ENCODE peak calls at places on chromosome 17, in six cellular contexts. I is esophagus squamous epithelium, D is HepG2, H is tibial nerve, S is stomach, T is heart left ventricle. K is an unnamed sample. For H3K36me3 and H3K9me3, the result is how much of the 10 kb centered on the place peaks cover.

GRCh38 chr17:5422505-5422904 is 2.5 kb downstream of the RPAIN start:
- DNase-seq in T (no peak), I (no peak), S (no peak), D (peak), H (no peak), K (no peak)

GRCh38 chr17:15342460-15342859 is 1.1 kb upstream of the TEKT3 start:
- DNase-seq in D (no peak), S (no peak), H (no peak), T (no peak), I (no peak), K (no peak)

GRCh38 chr17:51435641-51436091 is 175.3 kb downstream of the UTP18 start:
- DNase-seq in H (peak), S (peak), D (peak), I (no peak), T (no peak), K (no peak)

GRCh38 chr17:63483655-63484575 is 7.1 kb downstream of the ACE start:
- DNase-seq in S (no peak), I (no peak), T (no peak), H (no peak), D (no peak), K (no peak)

GRCh38 chr17:9331512-9332163 is 244.0 kb downstream of the STX8 start:
- DNase-seq in S (no peak), T (no peak), I (no peak), D (no peak), H (no peak), K (no peak)

GRCh38 chr17:62038248-62038647 is 26.8 kb downstream of the MED13 start:
- DNase-seq in S (no peak), T (no peak), D (no peak), I (no peak), H (no peak), K (no peak)

GRCh38 chr17:20989991-20990855 is 52.6 kb downstream of the USP22 start:
- DNase-seq in S (no peak), I (no peak), H (no peak), D (peak), T (no peak), K (no peak)

GRCh38 chr17:40432864-40433528 is 10.3 kb upstream of the IGFBP4 start:
- DNase-seq in H (no peak), I (no peak), D (no peak), T (peak), S (peak), K (peak)

GRCh38 chr17:46772013-46772878 is 46.2 kb downstream of the WNT3 start:
- DNase-seq in D (peak), T (peak), H (no peak), S (peak), I (no peak), K (no peak)

GRCh38 chr17:36731806-36732205 is 130.4 kb downstream of the MRM1 start:
- DNase-seq in I (no peak), D (no peak), T (no peak), S (no peak), H (no peak), K (no peak)

GRCh38 chr17:61713035-61713434 is 122.0 kb upstream of the NACA2 start:
- DNase-seq in T (no peak), H (no peak), S (no peak), I (no peak), D (no peak), K (no peak)

GRCh38 chr17:45394001-45394912 is 38.4 kb downstream of the ARHGAP27 start:
- DNase-seq in S (no peak), D (no peak), T (no peak), H (no peak), I (no peak), K (no peak)

GRCh38 chr17:48311324-48311723 is 118.7 kb downstream of the SKAP1 start:
- DNase-seq in H (no peak), T (no peak), I (no peak), D (no peak), S (no peak), K (no peak)

GRCh38 chr17:67582632-67583230 is 135.0 kb upstream of the NOL11 start:
- DNase-seq in H (no peak), T (no peak), D (no peak), I (no peak), S (peak), K (peak)

GRCh38 chr17:34537445-34537844 is 41.9 kb upstream of the TMEM132E start:
- DNase-seq in D (no peak), I (no peak), S (no peak), T (no peak), H (no peak), K (no peak)

GRCh38 chr17:49834118-49834743 is 13.6 kb downstream of the TAC4 start:
- DNase-seq in H (no peak), T (no peak), S (no peak), D (no peak), I (no peak), K (no peak)

GRCh38 chr17:72619976-72620650 is 472.4 kb downstream of the SLC39A11 start:
- DNase-seq in T (no peak), D (peak), S (no peak), H (no peak), I (no peak), K (no peak)

GRCh38 chr17:71975331-71975801 is 145.5 kb upstream of the SOX9 start:
- DNase-seq in I (no peak), S (no peak), H (peak), T (peak), D (no peak), K (peak)

GRCh38 chr17:5699789-5700188 is 115.5 kb upstream of the NLRP1 start:
- DNase-seq in D (no peak), T (no peak), S (no peak), H (no peak), I (no peak), K (no peak)

GRCh38 chr17:7240375-7240774 is 1.1 kb upstream of the PHF23 start:
- DNase-seq in T (peak), D (no peak), S (no peak), I (no peak), H (no peak), K (no peak)

GRCh38 chr17:8056232-8056975 is 17.5 kb downstream of the ALOX15B start:
- DNase-seq in H (peak), D (peak), T (peak), I (no peak), S (peak), K (no peak)

GRCh38 chr17:19780846-19781245 is 32.7 kb upstream of the ALDH3A1 start:
- DNase-seq in T (no peak), H (no peak), I (no peak), D (no peak), S (no peak), K (no peak)

GRCh38 chr17:31596382-31597323 is 205.2 kb downstream of the RAB11FIP4 start:
- DNase-seq in H (peak), I (no peak), D (peak), S (no peak), T (peak), K (peak)

DNA sequence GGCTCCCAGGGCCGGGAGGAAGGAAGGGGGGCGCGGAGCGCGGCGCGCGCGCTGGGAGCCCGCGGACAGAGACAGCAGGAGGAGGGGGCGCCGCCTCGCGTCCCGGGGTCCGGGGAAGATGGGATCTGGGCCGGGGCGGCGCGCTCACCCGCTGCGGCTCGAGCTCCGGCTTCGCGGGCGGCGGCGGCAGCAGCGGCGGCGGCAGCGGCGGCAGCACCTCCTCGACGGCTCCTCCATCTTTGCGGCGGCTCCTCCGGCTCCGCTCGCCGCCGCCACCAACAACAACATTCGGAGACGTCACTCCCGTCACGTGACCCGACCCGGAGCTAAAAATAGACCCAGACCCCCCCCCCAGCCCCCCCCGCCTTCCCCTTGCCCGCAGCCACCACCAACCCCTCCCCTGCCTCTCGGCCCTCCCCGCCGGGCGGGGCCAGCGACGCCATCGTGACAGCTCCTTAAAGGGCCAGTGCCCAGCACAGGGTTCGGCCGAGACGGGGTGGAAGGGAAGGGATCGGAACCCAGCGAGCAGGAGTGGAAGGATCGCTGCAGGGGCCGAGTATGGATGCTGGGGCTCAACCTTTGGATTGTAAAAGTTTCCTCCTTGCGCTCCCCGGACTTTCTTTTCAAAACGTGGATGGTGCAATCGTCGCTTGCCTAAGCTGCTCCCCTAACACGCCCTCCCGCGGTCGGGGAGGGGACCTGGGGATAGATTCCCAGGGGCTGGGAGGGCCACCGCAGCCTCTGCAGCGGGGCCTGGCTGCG is at the start of gene HDAC5:
- DNase-seq in D (peak), T (peak), S (peak), I (peak), H (peak), K (peak)
- TF ChIP-seq POLR2A in D (peak), T (peak), S (no peak), I (peak), H (peak), K (peak)

DNA sequence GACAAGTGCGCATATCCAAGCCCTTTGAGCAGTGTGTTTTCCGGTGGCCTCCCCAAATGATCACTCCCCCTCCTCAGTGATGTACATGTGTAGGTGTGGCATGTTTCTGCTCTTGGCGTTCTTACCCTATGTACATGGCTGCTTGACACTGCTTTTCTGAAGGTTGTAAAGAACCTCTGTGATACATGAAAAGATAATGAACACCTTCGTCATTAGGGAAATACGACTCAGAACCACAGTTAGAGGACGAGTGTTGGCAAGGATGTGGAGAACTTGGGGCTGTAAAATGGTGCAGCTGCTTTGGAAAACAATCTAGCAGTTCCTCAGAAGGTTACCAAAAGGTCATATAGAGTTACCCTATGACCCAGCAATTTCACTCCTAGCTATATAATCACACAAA is 28.6 kb downstream of the CEP95 start:
- DNase-seq in H (no peak), I (no peak), T (no peak), D (no peak), S (no peak), K (no peak)
- H3K36me3 ChIP-seq in H (under half), I (under half), T (half or more), D (under half), S (half or more), K (under half)

GRCh38 chr17:54727624-54728023 is 173.0 kb upstream of the TOM1L1 start:
- DNase-seq in H (no peak), I (no peak), D (no peak), S (no peak), T (no peak), K (no peak)
- H3K9me3 ChIP-seq in H (under half), I (under half), D (half or more), S (under half), T (under half), K (under half)

DNA sequence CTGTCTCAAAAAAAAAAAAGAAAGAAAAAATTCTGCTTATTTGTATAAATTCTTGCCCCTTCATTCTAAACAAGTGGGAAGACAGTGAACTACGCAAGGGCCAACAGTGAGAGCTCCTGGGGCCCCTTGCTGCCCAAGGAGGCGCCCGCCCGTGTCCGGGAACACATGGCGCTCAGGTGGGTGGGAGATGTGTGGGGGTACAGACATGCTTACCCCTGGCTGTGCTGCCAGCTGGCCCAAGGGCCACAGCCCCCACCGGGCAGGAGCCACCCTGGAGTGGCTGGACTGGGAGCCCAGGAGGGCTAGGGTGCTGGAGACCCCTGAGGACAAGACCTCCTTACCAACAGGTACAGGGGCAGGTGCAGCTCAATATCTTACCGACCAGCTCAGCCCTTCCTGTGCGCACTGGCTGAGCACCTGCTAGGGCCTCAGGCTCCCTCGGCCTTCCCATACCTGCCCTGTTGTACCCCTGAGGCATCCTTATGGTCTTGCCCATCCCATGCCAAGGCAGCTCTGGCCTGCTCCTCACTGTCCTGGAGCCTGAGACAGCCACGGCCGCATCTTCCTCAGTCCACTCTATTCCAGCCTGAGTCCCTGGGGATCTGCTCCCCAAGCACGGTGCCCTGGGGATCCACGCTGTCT is 56.2 kb downstream of the CCDC57 start:
- DNase-seq in T (no peak), D (no peak), H (no peak), S (no peak), I (no peak), K (no peak)
- TF ChIP-seq POLR2A in T (no peak), D (no peak), H (no peak), S (no peak), I (no peak), K (no peak)

GRCh38 chr17:17795946-17796786 is 40.6 kb downstream of the SREBF1 start:
- DNase-seq in S (no peak), D (no peak), H (no peak), I (no peak), T (no peak), K (no peak)
- H3K36me3 ChIP-seq in S (half or more), D (under half), H (under half), I (under half), T (under half), K (under half)

GRCh38 chr17:65297384-65297783 is 160.2 kb downstream of the RGS9 start:
- DNase-seq in S (no peak), T (no peak), H (no peak), I (no peak), D (no peak), K (no peak)
- H3K9me3 ChIP-seq in S (under half), T (under half), H (under half), I (under half), D (under half), K (under half)

GRCh38 chr17:81285179-81285878 is 9.8 kb downstream of the SLC38A10 start:
- DNase-seq in I (no peak), T (peak), S (peak), D (no peak), H (peak), K (peak)
- TF ChIP-seq POLR2A in I (no peak), T (no peak), S (no peak), D (no peak), H (no peak), K (no peak)

GRCh38 chr17:2062571-2063183 is 7.8 kb downstream of the HIC1 start:
- DNase-seq in S (no peak), H (no peak), D (no peak), T (peak), I (no peak), K (peak)

GRCh38 chr17:2063306-2064146 is 8.6 kb downstream of the HIC1 start:
- DNase-seq in T (peak), I (no peak), H (no peak), D (no peak), S (no peak), K (peak)

GRCh38 chr17:2064147-2064489 is 9.2 kb downstream of the HIC1 start:
- DNase-seq in T (no peak), D (no peak), I (no peak), S (no peak), H (no peak), K (peak)

GRCh38 chr17:2064980-2065785 is 10.3 kb downstream of the HIC1 start:
- DNase-seq in S (no peak), H (no peak), T (peak), D (no peak), I (no peak), K (peak)

GRCh38 chr17:2064511-2064910 is 9.6 kb downstream of the HIC1 start:
- DNase-seq in T (no peak), D (no peak), S (no peak), H (no peak), I (no peak), K (no peak)
- H3K36me3 ChIP-seq in T (under half), D (under half), S (half or more), H (under half), I (under half), K (under half)

DNA sequence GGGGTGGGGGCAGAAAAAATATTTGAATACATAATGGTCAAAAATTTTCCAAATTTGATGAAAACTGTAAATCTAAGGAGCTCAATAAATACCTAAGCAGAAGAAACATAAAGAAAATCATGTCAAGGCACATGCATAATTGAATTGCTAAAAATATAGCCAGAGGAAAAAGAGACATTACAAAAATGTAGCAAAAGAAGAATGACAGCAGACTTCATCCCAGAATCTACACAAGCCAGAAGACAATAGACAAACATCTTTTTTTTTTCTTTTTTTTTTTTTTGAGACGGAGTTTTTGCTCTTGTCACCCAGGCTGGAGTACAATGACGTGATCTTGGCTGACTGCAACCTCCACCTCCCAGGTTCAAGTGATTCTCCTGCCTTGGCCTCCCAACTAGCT is 62.0 kb upstream of the ATP2A3 start:
- DNase-seq in D (no peak), T (no peak), H (no peak), S (no peak), I (no peak), K (no peak)
- H3K9me3 ChIP-seq in D (under half), T (under half), H (under half), S (under half), I (half or more), K (under half)

DNA sequence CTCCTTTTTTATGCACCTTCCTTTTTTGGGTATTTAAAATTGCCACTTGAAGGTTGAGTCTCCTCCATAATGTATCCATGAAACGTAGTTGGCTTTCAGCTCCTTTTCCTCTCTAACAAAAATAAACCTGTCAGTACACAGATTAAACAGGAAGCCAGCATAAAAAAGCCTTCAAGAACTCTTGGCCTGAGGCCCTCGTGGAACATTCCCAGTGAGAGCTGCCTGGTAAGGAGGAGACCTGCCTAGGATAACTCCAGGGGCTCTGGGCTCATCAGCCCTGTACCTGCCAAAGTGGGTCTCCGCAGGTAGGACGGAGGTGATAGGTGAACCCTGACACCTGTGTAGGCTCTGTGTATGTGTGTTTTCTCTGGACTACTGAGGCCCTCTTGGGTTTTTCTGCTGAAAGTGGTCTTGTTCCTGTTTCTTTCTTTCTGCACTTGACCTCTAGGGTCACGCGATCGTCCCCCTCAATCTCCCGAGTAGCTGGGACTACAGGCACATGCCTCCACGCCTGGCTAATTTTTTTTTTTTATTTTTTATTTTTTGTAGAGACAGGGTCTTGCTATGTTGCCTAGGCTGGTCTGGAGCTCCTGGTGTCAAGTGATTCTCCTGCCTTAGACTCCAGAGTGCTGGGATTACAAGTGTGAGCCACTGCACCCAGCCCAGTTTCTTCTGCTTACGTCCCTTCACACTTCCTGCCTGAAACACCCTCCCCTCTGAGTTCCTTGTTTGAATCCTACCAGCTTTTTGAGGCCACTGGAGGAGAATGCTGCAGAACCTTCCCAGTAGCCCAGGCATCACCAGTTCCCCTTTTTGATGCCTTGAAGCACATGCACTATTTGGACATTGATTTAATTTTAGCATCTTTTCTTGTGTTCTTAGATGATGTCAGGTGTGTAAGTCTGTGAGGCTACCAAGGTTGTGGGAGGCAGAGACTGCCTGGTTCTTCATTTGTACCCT is 9.8 kb downstream of the PGS1 start:
- DNase-seq in T (no peak), I (no peak), D (no peak), S (no peak), H (no peak), K (peak)
- TF ChIP-seq POLR2A in T (no peak), I (no peak), D (no peak), S (no peak), H (no peak), K (no peak)

K was measured in uterus.